ENCODE peak calls at places on chromosomes 13 and 19, in four cellular contexts. O is mammary epithelial cell, B is neural crest cell, V is Caco-2. C is an unnamed sample.

GRCh38 chr19:40610396-40611064 is 9.4 kb downstream of the LTBP4 start:
- DNase-seq in O (peak), B (no peak), V (peak), C (no peak)

GRCh38 chr13:51946163-51946669 is 65.0 kb downstream of the ATP7B start:
- DNase-seq in O (no peak), B (no peak), V (peak), C (no peak)

GRCh38 chr13:21034602-21035190 is 26.7 kb downstream of the LATS2 start:
- DNase-seq in O (no peak), B (no peak), V (no peak), C (peak)

GRCh38 chr19:14413765-14414171 is 5.4 kb downstream of the DDX39A start:
- DNase-seq in O (no peak), B (no peak), V (no peak), C (no peak)

GRCh38 chr19:33603377-33603776 is 18.4 kb upstream of the CHST8 start:
- DNase-seq in O (peak), B (no peak), V (no peak), C (no peak)

GRCh38 chr13:99193152-99193551 is 7.5 kb upstream of the UBAC2 start:
- DNase-seq in O (no peak), B (no peak), V (no peak), C (no peak)

GRCh38 chr13:96677029-96677428 is 317.2 kb downstream of the OXGR1 start:
- DNase-seq in O (no peak), B (no peak), V (no peak), C (no peak)

GRCh38 chr13:97944396-97945029 is 9.0 kb upstream of the IPO5 start:
- DNase-seq in O (no peak), B (no peak), V (no peak), C (no peak)

GRCh38 chr13:41426047-41426446 is 31.3 kb upstream of the RGCC start:
- DNase-seq in O (no peak), B (no peak), V (no peak), C (no peak)

GRCh38 chr13:106284358-106284757 is 251.1 kb downstream of the EFNB2 start:
- DNase-seq in O (peak), B (no peak), V (no peak), C (no peak)

GRCh38 chr19:38658462-38659306 is 11.2 kb downstream of the ACTN4 start:
- DNase-seq in O (peak), B (no peak), V (peak), C (no peak)

GRCh38 chr19:47032171-47032811 is 12.7 kb downstream of the NPAS1 start:
- DNase-seq in O (peak), B (no peak), V (peak), C (peak)

GRCh38 chr13:27634791-27635190 is 13.1 kb downstream of the POLR1D start:
- DNase-seq in O (peak), B (no peak), V (no peak), C (no peak)

GRCh38 chr13:41296879-41297646 is 14.0 kb upstream of the NAA16 start:
- DNase-seq in O (no peak), B (no peak), V (no peak), C (no peak)

GRCh38 chr13:73167046-73167820 is 108.4 kb downstream of the KLF5 start:
- DNase-seq in O (peak), B (no peak), V (no peak), C (no peak)

GRCh38 chr13:57846600-57847173 is 215.1 kb downstream of the PCDH17 start:
- DNase-seq in O (no peak), B (no peak), V (no peak), C (no peak)

GRCh38 chr19:16470541-16470910 is 1.2 kb downstream of the EPS15L1 start:
- DNase-seq in O (no peak), B (no peak), V (no peak), C (no peak)

GRCh38 chr13:40993987-40994386 is 25.1 kb downstream of the ELF1 start:
- DNase-seq in O (peak), B (no peak), V (peak), C (no peak)

GRCh38 chr13:40776681-40777165 is 5.7 kb upstream of the MRPS31 start:
- DNase-seq in O (peak), B (no peak), V (no peak), C (no peak)

GRCh38 chr19:13396256-13397080 is 109.8 kb downstream of the CACNA1A start:
- DNase-seq in O (peak), B (peak), V (peak), C (peak)

GRCh38 chr19:34193439-34193838 is 21.1 kb downstream of the LSM14A start:
- DNase-seq in O (no peak), B (no peak), V (no peak), C (no peak)

GRCh38 chr13:30690282-30691188 is 44.8 kb upstream of the ALOX5AP start:
- DNase-seq in O (peak), B (no peak), V (no peak), C (no peak)

GRCh38 chr13:95552539-95553270 is at the start of gene CLDN10:
- DNase-seq in O (no peak), B (peak), V (no peak), C (peak)

GRCh38 chr19:15367439-15367838 is 12.1 kb downstream of the AKAP8 start:
- DNase-seq in O (no peak), B (no peak), V (no peak), C (no peak)

GRCh38 chr13:101919541-101920306 is 467.2 kb downstream of the ITGBL1 start:
- DNase-seq in O (no peak), B (peak), V (no peak), C (peak)

GRCh38 chr19:42445948-42446347 is 3.2 kb upstream of the CXCL17 start:
- DNase-seq in O (no peak), B (no peak), V (no peak), C (no peak)

GRCh38 chr13:26656919-26657318 is 99.4 kb downstream of the WASF3 start:
- DNase-seq in O (peak), B (no peak), V (no peak), C (no peak)

GRCh38 chr19:15863272-15863671 is 34.6 kb downstream of the CYP4F2 start:
- DNase-seq in O (peak), B (no peak), V (no peak), C (no peak)

GRCh38 chr19:34979819-34980640 is 16.0 kb upstream of the ZNF792 start:
- DNase-seq in O (no peak), B (no peak), V (no peak), C (no peak)

GRCh38 chr19:57907394-57907793 is 9.0 kb downstream of the ZNF417 start:
- DNase-seq in O (no peak), B (no peak), V (no peak), C (no peak)

GRCh38 chr13:66659291-66660012 is 570.7 kb downstream of the PCDH9 start:
- DNase-seq in O (no peak), B (no peak), V (no peak), C (no peak)

GRCh38 chr13:35964764-35965163 is 166.4 kb downstream of the DCLK1 start:
- DNase-seq in O (no peak), B (no peak), V (no peak), C (no peak)

GRCh38 chr19:35991731-35992450 is 3.1 kb upstream of the SDHAF1 start:
- DNase-seq in O (peak), B (no peak), V (no peak), C (no peak)

GRCh38 chr19:10074153-10074552 is 12.0 kb upstream of the SHFL start:
- DNase-seq in O (peak), B (no peak), V (no peak), C (no peak)
- TF ChIP-seq CTCF in O (peak), B (peak), V (peak), C (peak)

DNA sequence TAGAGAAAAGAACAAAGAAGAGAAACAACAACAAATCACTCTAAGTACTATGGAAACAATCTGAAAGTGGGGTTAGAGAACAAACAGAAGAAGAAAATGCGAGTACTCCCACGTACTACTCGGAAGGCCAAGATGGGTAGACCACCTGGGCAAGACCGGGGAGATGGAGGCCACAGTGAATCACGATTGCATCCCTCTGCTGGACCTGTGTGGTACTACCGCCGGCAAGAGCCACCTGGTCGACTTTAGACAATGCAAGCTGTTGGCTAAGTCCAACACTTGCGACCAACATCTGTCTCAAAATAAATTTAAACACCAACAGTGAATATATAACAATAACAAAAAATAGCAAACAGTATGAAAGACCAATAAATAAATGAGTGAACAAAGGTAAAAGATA is 45.5 kb upstream of the ZNF91 start:
- DNase-seq in O (no peak), B (no peak), V (no peak), C (no peak)
- TF ChIP-seq CTCF in O (peak), B (peak), V (peak), C (peak)

GRCh38 chr19:50288954-50289353 is 40.2 kb downstream of the KCNC3 start:
- DNase-seq in O (no peak), B (no peak), V (no peak), C (no peak)
- TF ChIP-seq CTCF in O (no peak), B (no peak), V (no peak), C (no peak)

GRCh38 chr13:33272531-33273124 is 12.9 kb downstream of the STARD13 start:
- DNase-seq in O (peak), B (no peak), V (peak), C (no peak)
- TF ChIP-seq CTCF in O (no peak), B (no peak), V (peak), C (no peak)

GRCh38 chr19:1261512-1261862 is 7.6 kb upstream of the CIRBP start:
- DNase-seq in O (no peak), B (no peak), V (no peak), C (no peak)
- TF ChIP-seq CTCF in O (peak), B (peak), V (peak), C (peak)

GRCh38 chr13:37960427-37960826 is 90.9 kb upstream of the TRPC4 start:
- DNase-seq in O (no peak), B (no peak), V (no peak), C (no peak)

GRCh38 chr13:37968555-37968954 is 99.0 kb upstream of the TRPC4 start:
- DNase-seq in O (no peak), B (no peak), V (no peak), C (no peak)

GRCh38 chr13:37966266-37966665 is 96.7 kb upstream of the TRPC4 start:
- DNase-seq in O (no peak), B (no peak), V (no peak), C (no peak)
- TF ChIP-seq CTCF in O (no peak), B (no peak), V (no peak), C (no peak)

GRCh38 chr19:45168767-45169351 is 8.1 kb upstream of the NKPD1 start:
- DNase-seq in O (no peak), B (no peak), V (no peak), C (no peak)
- TF ChIP-seq CTCF in O (no peak), B (no peak), V (no peak), C (no peak)